ENCODE peak calls at places on chromosomes 7 and 10, in seven cellular contexts. M is K562, O is transverse colon, F is A549, P is tibial nerve, G is upper lobe of left lung, L is HepG2. A is an unnamed sample.

GRCh38 chr10:89295597-89295996 is 6.2 kb upstream of the IFIT2 start:
- DNase-seq in O (no peak), P (no peak), F (no peak), M (no peak), G (no peak), L (no peak), A (no peak)

GRCh38 chr10:47249881-47250280 is 50.1 kb upstream of the GDF10 start:
- DNase-seq in P (no peak), G (no peak), O (no peak), M (no peak), L (no peak), F (no peak), A (no peak)

GRCh38 chr10:118035358-118036031 is 11.2 kb downstream of the RAB11FIP2 start:
- DNase-seq in G (no peak), L (no peak), F (no peak), O (no peak), P (no peak), M (no peak), A (no peak)

GRCh38 chr7:136555933-136556332 is 312.5 kb upstream of the CHRM2 start:
- DNase-seq in P (no peak), G (no peak), F (no peak), M (no peak), O (no peak), L (no peak), A (no peak)

GRCh38 chr7:99860281-99861127 is 16.3 kb downstream of the OR2AE1 start:
- DNase-seq in M (no peak), G (peak; percentile 22), O (no peak), L (peak; percentile 97), P (peak; percentile 40), F (peak; percentile 28), A (no peak)

GRCh38 chr10:124739119-124739921 is 4.9 kb downstream of the FAM53B start:
- DNase-seq in F (no peak), L (no peak), O (no peak), M (no peak), G (no peak), P (peak; percentile 7), A (no peak)

GRCh38 chr7:135326636-135327280 is 93.1 kb downstream of the STRA8 start:
- DNase-seq in G (no peak), L (no peak), P (no peak), F (no peak), O (no peak), M (no peak), A (no peak)

GRCh38 chr10:132590752-132591121 is 53.1 kb downstream of the INPP5A start:
- DNase-seq in F (no peak), L (no peak), P (no peak), O (no peak), G (no peak), M (no peak), A (no peak)

GRCh38 chr7:3605222-3605621 is 304.2 kb downstream of the SDK1 start:
- DNase-seq in F (no peak), P (no peak), M (no peak), G (no peak), O (no peak), L (no peak), A (no peak)

GRCh38 chr10:120161116-120161515 is 268.6 kb downstream of the SEC23IP start:
- DNase-seq in P (no peak), F (no peak), L (no peak), M (no peak), G (no peak), O (no peak), A (no peak)

GRCh38 chr7:128270799-128271411 is 29.8 kb downstream of the LEP start:
- DNase-seq in F (no peak), O (no peak), P (no peak), G (peak; percentile 60), L (no peak), M (no peak), A (no peak)

GRCh38 chr7:99000196-99000903 is 122.0 kb downstream of the TRRAP start:
- DNase-seq in M (no peak), O (no peak), L (no peak), G (no peak), F (no peak), P (no peak), A (no peak)

GRCh38 chr10:34615770-34616169 is 199.3 kb downstream of the PARD3 start:
- DNase-seq in L (no peak), O (no peak), M (no peak), P (no peak), G (no peak), F (no peak), A (no peak)

GRCh38 chr7:94344826-94345225 is 49.9 kb upstream of the COL1A2 start:
- DNase-seq in F (no peak), L (no peak), G (no peak), O (no peak), M (no peak), P (no peak), A (no peak)

DNA sequence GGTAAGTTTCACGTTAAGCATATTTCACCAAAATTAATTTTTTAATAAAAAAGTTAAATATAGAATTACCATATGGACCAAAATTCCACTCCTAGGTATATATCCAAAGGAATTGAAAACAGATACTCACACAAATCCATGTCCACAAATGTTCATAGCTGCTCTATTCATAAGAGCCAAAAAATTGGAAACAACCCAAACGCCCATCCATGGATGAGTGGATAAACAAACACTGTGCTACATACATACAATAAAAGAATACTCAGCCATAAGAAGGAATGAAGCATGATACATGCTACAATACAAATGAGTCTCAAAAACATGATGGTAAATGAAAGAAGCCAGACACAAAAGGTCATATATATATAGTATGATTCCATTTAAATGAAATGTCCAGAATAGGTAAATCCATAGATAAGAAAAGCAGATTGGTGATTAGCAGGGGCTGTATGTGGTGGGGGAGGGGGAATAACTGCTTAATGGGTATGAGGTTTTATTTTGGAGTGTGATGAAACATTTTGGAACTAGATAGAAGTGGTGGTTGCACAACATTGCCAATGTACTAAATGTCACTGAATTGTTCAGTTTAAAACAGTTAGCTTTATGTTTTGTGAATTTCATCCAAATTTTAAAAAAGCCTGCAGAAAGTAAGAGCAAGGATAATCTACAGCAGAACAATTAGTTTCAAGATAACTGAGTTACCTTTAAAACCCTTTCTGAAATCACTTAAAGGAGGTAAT is 101.2 kb upstream of the EFCAB10 start:
- DNase-seq in G (no peak), F (no peak), P (peak; percentile 28), O (no peak), L (no peak), M (no peak), A (no peak)
- TF ChIP-seq CTCF in G (no peak), F (no peak), P (no peak), O (no peak), L (no peak), M (no peak), A (no peak)

DNA sequence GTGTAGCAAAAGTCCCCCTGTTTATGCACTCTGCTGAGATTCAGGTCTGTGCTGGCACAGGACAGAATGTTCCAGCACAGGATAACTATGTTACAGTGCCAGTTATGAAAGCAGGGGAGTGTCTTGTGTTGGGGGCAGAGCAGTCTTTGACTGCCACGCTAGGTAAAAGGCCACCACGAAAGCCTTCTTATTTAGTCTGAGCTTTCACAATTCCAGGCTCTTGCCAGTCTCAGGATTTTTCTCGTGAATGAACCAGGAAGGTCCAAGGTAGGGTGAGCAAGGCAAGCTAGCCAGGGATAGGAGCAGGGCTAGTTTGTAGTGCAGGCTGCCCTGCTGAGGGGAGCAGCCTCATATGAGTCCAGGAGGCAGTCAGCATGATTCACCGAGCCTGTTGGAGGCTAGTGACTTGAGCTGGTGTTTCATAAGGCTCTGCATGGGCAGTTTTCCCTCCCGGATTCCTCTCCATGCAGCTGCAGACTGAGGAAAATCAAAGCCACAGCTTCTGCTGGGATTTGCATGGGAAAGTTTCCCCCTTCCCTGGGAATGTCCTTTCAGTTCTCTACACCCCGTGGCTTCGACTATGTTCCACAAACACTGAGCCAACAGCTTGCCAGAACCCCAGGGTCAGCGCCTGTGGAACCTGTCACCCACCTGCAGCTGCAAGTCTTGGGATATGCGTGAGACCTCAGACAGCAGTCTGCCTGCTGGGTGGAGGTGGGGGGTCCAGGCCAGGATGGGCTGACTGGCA is 112.3 kb downstream of the JCAD start:
- DNase-seq in F (peak; percentile 17), L (no peak), G (no peak), P (peak; percentile 52), M (no peak), O (no peak), A (peak; percentile 50)
- TF ChIP-seq EP300 in F (no peak), L (no peak), G (peak; percentile 99), P (peak; percentile 80), M (no peak), O (peak; percentile 96), A (peak; percentile 99)

GRCh38 chr7:30113144-30113543 is 21.6 kb upstream of the MTURN start:
- DNase-seq in G (no peak), P (no peak), M (no peak), O (no peak), L (no peak), F (no peak), A (no peak)

GRCh38 chr7:30116771-30117170 is 18.0 kb upstream of the MTURN start:
- DNase-seq in F (no peak), M (no peak), O (no peak), G (no peak), L (no peak), P (no peak), A (no peak)

GRCh38 chr7:30114536-30115258 is 20.1 kb upstream of the MTURN start:
- DNase-seq in G (no peak), M (no peak), O (no peak), P (no peak), L (no peak), F (no peak), A (no peak)

GRCh38 chr7:30117886-30118285 is 16.9 kb upstream of the MTURN start:
- DNase-seq in F (no peak), P (no peak), O (no peak), M (no peak), G (no peak), L (no peak), A (no peak)

GRCh38 chr7:30115709-30116297 is 19.0 kb upstream of the MTURN start:
- DNase-seq in F (no peak), P (no peak), G (no peak), L (no peak), O (no peak), M (no peak), A (no peak)
- H3K4me1 ChIP-seq in F (no peaks in the 10 kb centered on the region), P (no peaks in the 10 kb centered on the region), G (no peaks in the 10 kb centered on the region), L (no peaks in the 10 kb centered on the region), O (no peaks in the 10 kb centered on the region), M (no peaks in the 10 kb centered on the region), A (no peaks in the 10 kb centered on the region)

DNA sequence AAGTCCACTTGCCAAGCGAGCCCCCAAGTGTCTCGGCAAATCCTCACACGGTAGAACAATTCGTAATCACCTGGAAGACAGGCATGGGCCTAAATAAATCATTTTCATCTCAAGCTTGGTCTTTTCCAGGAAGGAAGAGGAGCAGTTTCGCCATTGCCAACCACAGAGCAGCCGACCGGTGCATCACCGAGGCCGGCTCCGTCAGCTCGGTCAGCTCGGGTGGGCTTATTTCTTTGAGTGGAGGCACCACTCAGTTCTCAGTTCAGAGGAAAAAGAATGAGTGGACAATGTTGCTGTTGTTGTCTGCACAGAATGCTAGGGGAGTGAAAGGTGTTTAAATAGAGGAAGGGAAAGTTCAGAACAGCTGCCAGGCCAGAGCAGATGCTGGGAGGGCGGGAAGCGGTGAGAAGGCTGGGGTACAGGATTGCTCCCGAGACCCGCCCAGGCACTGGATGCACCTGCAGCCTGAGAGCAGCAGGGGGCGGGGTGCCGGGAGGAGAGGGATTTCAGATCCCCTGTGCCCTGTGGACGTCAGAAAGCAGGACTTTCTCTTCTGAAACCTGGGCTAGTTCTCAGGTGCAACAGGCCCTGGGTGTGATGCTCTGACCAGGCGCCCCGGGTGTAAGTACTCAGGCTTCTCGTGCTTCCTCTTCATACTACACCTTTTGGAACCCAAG is 17.7 kb upstream of the IGFBP3 start:
- DNase-seq in M (peak; percentile 25), L (peak; percentile 44), F (no peak), G (peak; percentile 38), P (no peak), O (no peak), A (no peak)
- TF ChIP-seq CTCF in M (peak; percentile 10), L (peak; percentile 82), F (no peak), G (no peak), P (no peak), O (no peak), A (no peak)